ENCODE peak calls at places on chromosomes 7 and 10, in seven cellular contexts. One of them, this sample, is unnamed.

GRCh38 chr10:36534471-36535002 is 590.9 kb upstream of the ANKRD30A start:
- DNase-seq in adipocyte: peak
- DNase-seq in smooth muscle cell of the brain vasculature: peak
- DNase-seq in HCT116: no peak
- DNase-seq in CD4-positive, CD25-positive, alpha-beta regulatory T cell: no peak
- DNase-seq in CD8-positive, alpha-beta T cell: no peak
- DNase-seq in GM04503: peak
- DNase-seq in this sample: peak

GRCh38 chr7:19463581-19463980 is 245.3 kb downstream of the POLR1F start:
- DNase-seq in HCT116: no peak
- DNase-seq in adipocyte: no peak
- DNase-seq in GM04503: no peak
- DNase-seq in CD4-positive, CD25-positive, alpha-beta regulatory T cell: no peak
- DNase-seq in smooth muscle cell of the brain vasculature: no peak
- DNase-seq in CD8-positive, alpha-beta T cell: no peak
- DNase-seq in this sample: no peak

GRCh38 chr7:22127835-22128527 is 182.3 kb upstream of the CDCA7L start:
- DNase-seq in CD8-positive, alpha-beta T cell: no peak
- DNase-seq in HCT116: no peak
- DNase-seq in adipocyte: no peak
- DNase-seq in GM04503: no peak
- DNase-seq in smooth muscle cell of the brain vasculature: no peak
- DNase-seq in CD4-positive, CD25-positive, alpha-beta regulatory T cell: no peak
- DNase-seq in this sample: no peak

GRCh38 chr7:603152-603941 is 83.7 kb upstream of the PDGFA start:
- DNase-seq in smooth muscle cell of the brain vasculature: no peak
- DNase-seq in adipocyte: no peak
- DNase-seq in GM04503: no peak
- DNase-seq in CD4-positive, CD25-positive, alpha-beta regulatory T cell: peak
- DNase-seq in CD8-positive, alpha-beta T cell: no peak
- DNase-seq in HCT116: no peak
- DNase-seq in this sample: no peak

GRCh38 chr10:1595726-1596125 is 141.6 kb downstream of the ADARB2 start:
- DNase-seq in smooth muscle cell of the brain vasculature: no peak
- DNase-seq in adipocyte: no peak
- DNase-seq in CD8-positive, alpha-beta T cell: no peak
- DNase-seq in GM04503: no peak
- DNase-seq in CD4-positive, CD25-positive, alpha-beta regulatory T cell: no peak
- DNase-seq in HCT116: no peak
- DNase-seq in this sample: no peak

GRCh38 chr7:70678621-70679251 is 453.2 kb upstream of the GALNT17 start:
- DNase-seq in CD8-positive, alpha-beta T cell: no peak
- DNase-seq in smooth muscle cell of the brain vasculature: no peak
- DNase-seq in adipocyte: peak
- DNase-seq in GM04503: no peak
- DNase-seq in CD4-positive, CD25-positive, alpha-beta regulatory T cell: no peak
- DNase-seq in HCT116: no peak
- DNase-seq in this sample: peak

GRCh38 chr7:1852781-1853618 is 182.9 kb downstream of the ELFN1 start:
- DNase-seq in CD8-positive, alpha-beta T cell: no peak
- DNase-seq in HCT116: no peak
- DNase-seq in smooth muscle cell of the brain vasculature: no peak
- DNase-seq in adipocyte: no peak
- DNase-seq in GM04503: no peak
- DNase-seq in CD4-positive, CD25-positive, alpha-beta regulatory T cell: no peak
- DNase-seq in this sample: no peak

GRCh38 chr7:107236857-107237256 is 68.1 kb downstream of the HBP1 start:
- DNase-seq in adipocyte: peak
- DNase-seq in smooth muscle cell of the brain vasculature: no peak
- DNase-seq in HCT116: no peak
- DNase-seq in CD8-positive, alpha-beta T cell: no peak
- DNase-seq in GM04503: no peak
- DNase-seq in CD4-positive, CD25-positive, alpha-beta regulatory T cell: no peak
- DNase-seq in this sample: peak

GRCh38 chr10:69061305-69062161 is 26.4 kb upstream of the SRGN start:
- DNase-seq in smooth muscle cell of the brain vasculature: peak
- DNase-seq in GM04503: peak
- DNase-seq in CD4-positive, CD25-positive, alpha-beta regulatory T cell: peak
- DNase-seq in adipocyte: peak
- DNase-seq in HCT116: no peak
- DNase-seq in CD8-positive, alpha-beta T cell: peak
- DNase-seq in this sample: peak

GRCh38 chr10:1162481-1163203 is 106.5 kb downstream of the WDR37 start:
- DNase-seq in CD8-positive, alpha-beta T cell: no peak
- DNase-seq in adipocyte: no peak
- DNase-seq in CD4-positive, CD25-positive, alpha-beta regulatory T cell: no peak
- DNase-seq in smooth muscle cell of the brain vasculature: no peak
- DNase-seq in GM04503: no peak
- DNase-seq in HCT116: no peak
- DNase-seq in this sample: no peak

GRCh38 chr10:99630991-99631390 is 10.8 kb upstream of the SLC25A28 start:
- DNase-seq in HCT116: no peak
- DNase-seq in smooth muscle cell of the brain vasculature: no peak
- DNase-seq in CD8-positive, alpha-beta T cell: no peak
- DNase-seq in GM04503: no peak
- DNase-seq in adipocyte: peak
- DNase-seq in CD4-positive, CD25-positive, alpha-beta regulatory T cell: no peak
- DNase-seq in this sample: peak

GRCh38 chr10:68154211-68154497 is 44.9 kb downstream of the MYPN start:
- DNase-seq in CD8-positive, alpha-beta T cell: no peak
- DNase-seq in CD4-positive, CD25-positive, alpha-beta regulatory T cell: no peak
- DNase-seq in adipocyte: peak
- DNase-seq in smooth muscle cell of the brain vasculature: peak
- DNase-seq in GM04503: no peak
- DNase-seq in HCT116: no peak
- DNase-seq in this sample: peak

GRCh38 chr7:151315038-151315655 is 26.5 kb upstream of the NUB1 start:
- DNase-seq in smooth muscle cell of the brain vasculature: peak
- DNase-seq in adipocyte: peak
- DNase-seq in HCT116: peak
- DNase-seq in CD4-positive, CD25-positive, alpha-beta regulatory T cell: peak
- DNase-seq in GM04503: no peak
- DNase-seq in CD8-positive, alpha-beta T cell: peak
- DNase-seq in this sample: peak

GRCh38 chr10:21278491-21279216 is 246.8 kb downstream of the SKIDA1 start:
- DNase-seq in adipocyte: peak
- DNase-seq in CD8-positive, alpha-beta T cell: peak
- DNase-seq in GM04503: peak
- DNase-seq in HCT116: peak
- DNase-seq in smooth muscle cell of the brain vasculature: peak
- DNase-seq in CD4-positive, CD25-positive, alpha-beta regulatory T cell: peak
- DNase-seq in this sample: peak

GRCh38 chr10:28938745-28939144 is 261.4 kb downstream of the BAMBI start:
- DNase-seq in CD8-positive, alpha-beta T cell: no peak
- DNase-seq in HCT116: no peak
- DNase-seq in adipocyte: no peak
- DNase-seq in smooth muscle cell of the brain vasculature: no peak
- DNase-seq in GM04503: no peak
- DNase-seq in CD4-positive, CD25-positive, alpha-beta regulatory T cell: no peak
- DNase-seq in this sample: peak

GRCh38 chr10:64385355-64385754 is 864.2 kb downstream of the REEP3 start:
- DNase-seq in GM04503: no peak
- DNase-seq in smooth muscle cell of the brain vasculature: no peak
- DNase-seq in CD8-positive, alpha-beta T cell: no peak
- DNase-seq in CD4-positive, CD25-positive, alpha-beta regulatory T cell: no peak
- DNase-seq in adipocyte: no peak
- DNase-seq in HCT116: no peak
- DNase-seq in this sample: no peak

GRCh38 chr7:101234636-101235035 is 3.0 kb downstream of the CLDN15 start:
- DNase-seq in CD4-positive, CD25-positive, alpha-beta regulatory T cell: no peak
- DNase-seq in HCT116: no peak
- DNase-seq in smooth muscle cell of the brain vasculature: no peak
- DNase-seq in CD8-positive, alpha-beta T cell: no peak
- DNase-seq in GM04503: no peak
- DNase-seq in adipocyte: no peak
- DNase-seq in this sample: no peak

GRCh38 chr10:114384181-114384580 is 20.1 kb downstream of the AFAP1L2 start:
- DNase-seq in CD4-positive, CD25-positive, alpha-beta regulatory T cell: no peak
- DNase-seq in adipocyte: no peak
- DNase-seq in HCT116: no peak
- DNase-seq in CD8-positive, alpha-beta T cell: no peak
- DNase-seq in smooth muscle cell of the brain vasculature: no peak
- DNase-seq in GM04503: no peak
- DNase-seq in this sample: no peak

GRCh38 chr10:35058134-35058533 is 32.0 kb downstream of the CUL2 start:
- DNase-seq in GM04503: peak
- DNase-seq in adipocyte: peak
- DNase-seq in smooth muscle cell of the brain vasculature: peak
- DNase-seq in HCT116: no peak
- DNase-seq in CD8-positive, alpha-beta T cell: no peak
- DNase-seq in CD4-positive, CD25-positive, alpha-beta regulatory T cell: no peak
- DNase-seq in this sample: peak

GRCh38 chr7:44964831-44965440 is 13.9 kb downstream of the MYO1G start:
- DNase-seq in GM04503: no peak
- DNase-seq in HCT116: no peak
- DNase-seq in smooth muscle cell of the brain vasculature: no peak
- DNase-seq in CD8-positive, alpha-beta T cell: no peak
- DNase-seq in adipocyte: no peak
- DNase-seq in CD4-positive, CD25-positive, alpha-beta regulatory T cell: peak
- DNase-seq in this sample: no peak

GRCh38 chr7:131602304-131602993 is 46.0 kb upstream of the PODXL start:
- DNase-seq in CD4-positive, CD25-positive, alpha-beta regulatory T cell: no peak
- DNase-seq in GM04503: no peak
- DNase-seq in CD8-positive, alpha-beta T cell: no peak
- DNase-seq in HCT116: no peak
- DNase-seq in adipocyte: no peak
- DNase-seq in smooth muscle cell of the brain vasculature: no peak
- DNase-seq in this sample: no peak

GRCh38 chr10:58930497-58930896 is 245.9 kb upstream of the PHYHIPL start:
- DNase-seq in GM04503: no peak
- DNase-seq in adipocyte: no peak
- DNase-seq in CD4-positive, CD25-positive, alpha-beta regulatory T cell: no peak
- DNase-seq in smooth muscle cell of the brain vasculature: no peak
- DNase-seq in HCT116: no peak
- DNase-seq in CD8-positive, alpha-beta T cell: no peak
- DNase-seq in this sample: no peak

GRCh38 chr7:158377800-158378623 is 209.6 kb downstream of the PTPRN2 start:
- DNase-seq in GM04503: no peak
- DNase-seq in HCT116: no peak
- DNase-seq in smooth muscle cell of the brain vasculature: no peak
- DNase-seq in adipocyte: no peak
- DNase-seq in CD8-positive, alpha-beta T cell: no peak
- DNase-seq in CD4-positive, CD25-positive, alpha-beta regulatory T cell: no peak
- DNase-seq in this sample: no peak

GRCh38 chr7:92768501-92769360 is 67.6 kb downstream of the CDK6 start:
- DNase-seq in adipocyte: peak
- DNase-seq in GM04503: no peak
- DNase-seq in HCT116: no peak
- DNase-seq in CD4-positive, CD25-positive, alpha-beta regulatory T cell: peak
- DNase-seq in CD8-positive, alpha-beta T cell: no peak
- DNase-seq in smooth muscle cell of the brain vasculature: no peak
- DNase-seq in this sample: peak

GRCh38 chr7:95586951-95587301 is 9.4 kb downstream of the PDK4 start:
- DNase-seq in CD8-positive, alpha-beta T cell: no peak
- DNase-seq in adipocyte: no peak
- DNase-seq in smooth muscle cell of the brain vasculature: no peak
- DNase-seq in HCT116: no peak
- DNase-seq in GM04503: no peak
- DNase-seq in CD4-positive, CD25-positive, alpha-beta regulatory T cell: no peak
- DNase-seq in this sample: no peak

GRCh38 chr7:157292258-157292657 is 44.5 kb upstream of the DNAJB6 start:
- DNase-seq in CD4-positive, CD25-positive, alpha-beta regulatory T cell: no peak
- DNase-seq in adipocyte: no peak
- DNase-seq in GM04503: no peak
- DNase-seq in smooth muscle cell of the brain vasculature: no peak
- DNase-seq in CD8-positive, alpha-beta T cell: no peak
- DNase-seq in HCT116: no peak
- DNase-seq in this sample: no peak

GRCh38 chr10:68106656-68107055 is 2.6 kb upstream of the MYPN start:
- DNase-seq in smooth muscle cell of the brain vasculature: peak
- DNase-seq in GM04503: peak
- DNase-seq in CD4-positive, CD25-positive, alpha-beta regulatory T cell: no peak
- DNase-seq in CD8-positive, alpha-beta T cell: no peak
- DNase-seq in adipocyte: peak
- DNase-seq in HCT116: no peak
- DNase-seq in this sample: peak

GRCh38 chr10:79349766-79350406 is 2.6 kb downstream of the PPIF start:
- DNase-seq in CD8-positive, alpha-beta T cell: no peak
- DNase-seq in CD4-positive, CD25-positive, alpha-beta regulatory T cell: no peak
- DNase-seq in adipocyte: no peak
- DNase-seq in smooth muscle cell of the brain vasculature: no peak
- DNase-seq in HCT116: no peak
- DNase-seq in GM04503: no peak
- DNase-seq in this sample: no peak

GRCh38 chr10:84178387-84178697 is 4.7 kb downstream of the GPR15LG start:
- DNase-seq in GM04503: no peak
- DNase-seq in HCT116: no peak
- DNase-seq in smooth muscle cell of the brain vasculature: no peak
- DNase-seq in adipocyte: no peak
- DNase-seq in CD8-positive, alpha-beta T cell: no peak
- DNase-seq in CD4-positive, CD25-positive, alpha-beta regulatory T cell: no peak
- DNase-seq in this sample: no peak

GRCh38 chr10:119026301-119027110 is 3.0 kb upstream of the NANOS1 start:
- DNase-seq in HCT116: no peak
- DNase-seq in smooth muscle cell of the brain vasculature: no peak
- DNase-seq in GM04503: no peak
- DNase-seq in adipocyte: peak
- DNase-seq in CD4-positive, CD25-positive, alpha-beta regulatory T cell: no peak
- DNase-seq in CD8-positive, alpha-beta T cell: no peak
- DNase-seq in this sample: no peak

GRCh38 chr10:97583476-97583875 is 713 bp upstream of the HOGA1 start:
- DNase-seq in smooth muscle cell of the brain vasculature: no peak
- DNase-seq in adipocyte: no peak
- DNase-seq in GM04503: no peak
- DNase-seq in HCT116: no peak
- DNase-seq in CD4-positive, CD25-positive, alpha-beta regulatory T cell: no peak
- DNase-seq in CD8-positive, alpha-beta T cell: no peak
- DNase-seq in this sample: no peak

GRCh38 chr10:118036281-118036875 is 10.4 kb downstream of the RAB11FIP2 start:
- DNase-seq in CD8-positive, alpha-beta T cell: no peak
- DNase-seq in GM04503: peak
- DNase-seq in CD4-positive, CD25-positive, alpha-beta regulatory T cell: no peak
- DNase-seq in adipocyte: peak
- DNase-seq in smooth muscle cell of the brain vasculature: no peak
- DNase-seq in HCT116: no peak
- DNase-seq in this sample: peak

GRCh38 chr7:620052-620451 is 100.4 kb upstream of the PDGFA start:
- DNase-seq in CD8-positive, alpha-beta T cell: no peak
- DNase-seq in smooth muscle cell of the brain vasculature: no peak
- DNase-seq in GM04503: no peak
- DNase-seq in HCT116: no peak
- DNase-seq in adipocyte: no peak
- DNase-seq in CD4-positive, CD25-positive, alpha-beta regulatory T cell: no peak
- DNase-seq in this sample: peak

GRCh38 chr7:55018361-55019328 is at the start of gene EGFR:
- DNase-seq in smooth muscle cell of the brain vasculature: peak
- DNase-seq in CD4-positive, CD25-positive, alpha-beta regulatory T cell: no peak
- DNase-seq in HCT116: peak
- DNase-seq in CD8-positive, alpha-beta T cell: no peak
- DNase-seq in GM04503: no peak
- DNase-seq in adipocyte: peak
- DNase-seq in this sample: peak